ENCODE peak calls at places on chromosomes 5 and 9, in six cellular contexts. One of them, this sample, is unnamed.

GRCh38 chr5:73814234-73814846 is 188.3 kb downstream of the ARHGEF28 start:
- DNase-seq in astrocyte: no peak
- DNase-seq in GM06990: no peak
- DNase-seq in tibial nerve: no peak
- DNase-seq in CD4-positive, alpha-beta T cell: no peak
- DNase-seq in choroid plexus epithelial cell: no peak
- DNase-seq in this sample: no peak

GRCh38 chr5:150636391-150637244 is 3.8 kb upstream of the SYNPO start:
- DNase-seq in astrocyte: peak
- DNase-seq in GM06990: no peak
- DNase-seq in tibial nerve: no peak
- DNase-seq in CD4-positive, alpha-beta T cell: no peak
- DNase-seq in choroid plexus epithelial cell: peak
- DNase-seq in this sample: no peak

GRCh38 chr5:40497573-40497972 is 182.1 kb upstream of the PTGER4 start:
- DNase-seq in astrocyte: peak
- DNase-seq in GM06990: no peak
- DNase-seq in tibial nerve: no peak
- DNase-seq in CD4-positive, alpha-beta T cell: no peak
- DNase-seq in choroid plexus epithelial cell: peak
- DNase-seq in this sample: no peak

GRCh38 chr9:33946779-33947535 is 101.7 kb downstream of the UBAP2 start:
- DNase-seq in astrocyte: peak
- DNase-seq in GM06990: no peak
- DNase-seq in tibial nerve: no peak
- DNase-seq in CD4-positive, alpha-beta T cell: no peak
- DNase-seq in choroid plexus epithelial cell: peak
- DNase-seq in this sample: peak

GRCh38 chr9:135671591-135672041 is 8.5 kb downstream of the LCN9 start:
- DNase-seq in astrocyte: no peak
- DNase-seq in GM06990: no peak
- DNase-seq in tibial nerve: no peak
- DNase-seq in CD4-positive, alpha-beta T cell: no peak
- DNase-seq in choroid plexus epithelial cell: no peak
- DNase-seq in this sample: no peak

GRCh38 chr9:6759114-6759977 is 1.6 kb downstream of the KDM4C start:
- DNase-seq in astrocyte: peak
- DNase-seq in GM06990: no peak
- DNase-seq in tibial nerve: no peak
- DNase-seq in CD4-positive, alpha-beta T cell: peak
- DNase-seq in choroid plexus epithelial cell: peak
- DNase-seq in this sample: peak

GRCh38 chr9:76188905-76189304 is 205.3 kb downstream of the RFK start:
- DNase-seq in astrocyte: no peak
- DNase-seq in GM06990: no peak
- DNase-seq in tibial nerve: no peak
- DNase-seq in CD4-positive, alpha-beta T cell: no peak
- DNase-seq in choroid plexus epithelial cell: no peak
- DNase-seq in this sample: no peak

GRCh38 chr9:87343816-87344438 is 153.7 kb upstream of the DAPK1 start:
- DNase-seq in astrocyte: peak
- DNase-seq in GM06990: no peak
- DNase-seq in tibial nerve: no peak
- DNase-seq in CD4-positive, alpha-beta T cell: no peak
- DNase-seq in choroid plexus epithelial cell: peak
- DNase-seq in this sample: no peak

GRCh38 chr9:117664419-117664818 is 39.8 kb upstream of the TLR4 start:
- DNase-seq in astrocyte: no peak
- DNase-seq in GM06990: no peak
- DNase-seq in tibial nerve: no peak
- DNase-seq in CD4-positive, alpha-beta T cell: no peak
- DNase-seq in choroid plexus epithelial cell: no peak
- DNase-seq in this sample: no peak

GRCh38 chr5:129500101-129500500 is 40.0 kb downstream of the ADAMTS19 start:
- DNase-seq in astrocyte: no peak
- DNase-seq in GM06990: no peak
- DNase-seq in tibial nerve: no peak
- DNase-seq in CD4-positive, alpha-beta T cell: no peak
- DNase-seq in choroid plexus epithelial cell: no peak
- DNase-seq in this sample: no peak

GRCh38 chr9:23820731-23821399 is 5.2 kb downstream of the ELAVL2 start:
- DNase-seq in astrocyte: no peak
- DNase-seq in GM06990: no peak
- DNase-seq in tibial nerve: no peak
- DNase-seq in CD4-positive, alpha-beta T cell: no peak
- DNase-seq in choroid plexus epithelial cell: no peak
- DNase-seq in this sample: no peak

GRCh38 chr5:129904102-129904666 is at the start of gene CHSY3:
- DNase-seq in astrocyte: peak
- DNase-seq in GM06990: peak
- DNase-seq in tibial nerve: peak
- DNase-seq in CD4-positive, alpha-beta T cell: no peak
- DNase-seq in choroid plexus epithelial cell: peak
- DNase-seq in this sample: no peak

GRCh38 chr9:132662152-132662945 is 7.4 kb downstream of the DDX31 start:
- DNase-seq in astrocyte: no peak
- DNase-seq in GM06990: no peak
- DNase-seq in tibial nerve: no peak
- DNase-seq in CD4-positive, alpha-beta T cell: no peak
- DNase-seq in choroid plexus epithelial cell: no peak
- DNase-seq in this sample: no peak

GRCh38 chr9:123997665-123998277 is 13.8 kb upstream of the LHX2 start:
- DNase-seq in astrocyte: no peak
- DNase-seq in GM06990: peak
- DNase-seq in tibial nerve: peak
- DNase-seq in CD4-positive, alpha-beta T cell: no peak
- DNase-seq in choroid plexus epithelial cell: peak
- DNase-seq in this sample: no peak

GRCh38 chr9:23088932-23089364 is 642.3 kb downstream of the DMRTA1 start:
- DNase-seq in astrocyte: no peak
- DNase-seq in GM06990: no peak
- DNase-seq in tibial nerve: no peak
- DNase-seq in CD4-positive, alpha-beta T cell: no peak
- DNase-seq in choroid plexus epithelial cell: no peak
- DNase-seq in this sample: no peak

GRCh38 chr9:130667117-130667430 is 2.7 kb downstream of the PRDM12 start:
- DNase-seq in astrocyte: no peak
- DNase-seq in GM06990: no peak
- DNase-seq in tibial nerve: no peak
- DNase-seq in CD4-positive, alpha-beta T cell: no peak
- DNase-seq in choroid plexus epithelial cell: no peak
- DNase-seq in this sample: no peak

GRCh38 chr5:90747693-90748092 is 189.1 kb downstream of the ADGRV1 start:
- DNase-seq in astrocyte: no peak
- DNase-seq in GM06990: no peak
- DNase-seq in tibial nerve: no peak
- DNase-seq in CD4-positive, alpha-beta T cell: no peak
- DNase-seq in choroid plexus epithelial cell: no peak
- DNase-seq in this sample: no peak

GRCh38 chr9:136792321-136793062 is 1.3 kb downstream of the TMEM141 start:
- DNase-seq in astrocyte: no peak
- DNase-seq in GM06990: no peak
- DNase-seq in tibial nerve: no peak
- DNase-seq in CD4-positive, alpha-beta T cell: no peak
- DNase-seq in choroid plexus epithelial cell: no peak
- DNase-seq in this sample: no peak

GRCh38 chr9:86591472-86591871 is 237.3 kb upstream of the TUT7 start:
- DNase-seq in astrocyte: no peak
- DNase-seq in GM06990: no peak
- DNase-seq in tibial nerve: no peak
- DNase-seq in CD4-positive, alpha-beta T cell: no peak
- DNase-seq in choroid plexus epithelial cell: no peak
- DNase-seq in this sample: no peak

DNA sequence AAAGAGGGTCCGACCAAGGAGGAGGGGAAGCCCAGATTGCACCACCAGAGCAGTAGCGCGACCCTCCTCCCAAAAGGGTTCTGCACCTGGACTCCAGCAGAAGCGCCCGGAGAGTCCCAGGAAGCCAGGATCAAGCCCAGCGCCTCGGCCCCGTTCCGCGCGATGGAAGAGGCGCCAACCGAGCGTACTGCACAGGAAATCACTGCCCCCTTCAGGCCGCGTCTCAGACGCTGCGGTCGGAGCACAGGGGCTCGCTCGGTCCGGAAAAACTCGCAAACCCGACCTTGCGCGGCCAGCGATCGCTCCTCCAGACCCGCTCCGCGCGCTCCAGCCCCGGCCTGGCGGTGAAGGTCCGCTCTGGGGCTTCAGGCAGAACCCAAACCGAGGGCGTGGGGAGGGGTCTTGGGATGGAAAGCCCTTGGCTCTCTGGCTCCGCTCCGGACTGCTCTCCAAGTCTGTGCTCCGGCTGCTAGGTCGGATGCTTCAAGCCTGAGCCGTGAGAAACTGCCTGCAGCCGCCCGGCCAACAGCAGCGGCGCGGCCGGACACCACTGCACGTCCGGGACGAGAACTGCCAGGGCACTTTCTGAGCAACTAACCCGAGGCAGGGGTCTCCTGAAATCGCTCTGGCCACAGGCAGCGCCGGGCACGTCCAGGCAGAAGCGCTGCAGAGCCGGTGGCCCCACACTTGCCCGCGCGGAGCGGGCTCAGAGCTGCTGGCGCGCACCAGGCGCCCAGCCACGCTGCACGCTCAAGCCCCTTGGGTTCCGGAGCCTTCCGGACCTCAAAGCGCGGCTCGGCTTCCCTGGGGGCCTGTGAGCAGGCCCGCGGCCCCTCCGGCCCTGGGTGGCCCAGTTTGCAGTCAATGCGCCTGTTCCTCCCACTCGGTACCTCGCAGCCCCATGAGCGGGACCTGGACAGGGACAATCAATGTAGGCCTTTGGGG is 1.3 kb downstream of the GABBR2 start:
- DNase-seq in astrocyte: peak
- DNase-seq in GM06990: peak
- DNase-seq in tibial nerve: no peak
- DNase-seq in CD4-positive, alpha-beta T cell: no peak
- DNase-seq in choroid plexus epithelial cell: peak
- DNase-seq in this sample: peak
- TF ChIP-seq CTCF in astrocyte: peak
- TF ChIP-seq CTCF in GM06990: peak
- TF ChIP-seq CTCF in tibial nerve: no peak
- TF ChIP-seq CTCF in CD4-positive, alpha-beta T cell: no peak
- TF ChIP-seq CTCF in choroid plexus epithelial cell: peak
- TF ChIP-seq CTCF in this sample: peak

GRCh38 chr9:21473236-21473635 is 8.9 kb downstream of the IFNE start:
- DNase-seq in astrocyte: no peak
- DNase-seq in GM06990: no peak
- DNase-seq in tibial nerve: no peak
- DNase-seq in CD4-positive, alpha-beta T cell: no peak
- DNase-seq in choroid plexus epithelial cell: peak
- DNase-seq in this sample: no peak
- TF ChIP-seq CTCF in astrocyte: no peak
- TF ChIP-seq CTCF in GM06990: no peak
- TF ChIP-seq CTCF in tibial nerve: no peak
- TF ChIP-seq CTCF in CD4-positive, alpha-beta T cell: no peak
- TF ChIP-seq CTCF in choroid plexus epithelial cell: peak
- TF ChIP-seq CTCF in this sample: no peak

DNA sequence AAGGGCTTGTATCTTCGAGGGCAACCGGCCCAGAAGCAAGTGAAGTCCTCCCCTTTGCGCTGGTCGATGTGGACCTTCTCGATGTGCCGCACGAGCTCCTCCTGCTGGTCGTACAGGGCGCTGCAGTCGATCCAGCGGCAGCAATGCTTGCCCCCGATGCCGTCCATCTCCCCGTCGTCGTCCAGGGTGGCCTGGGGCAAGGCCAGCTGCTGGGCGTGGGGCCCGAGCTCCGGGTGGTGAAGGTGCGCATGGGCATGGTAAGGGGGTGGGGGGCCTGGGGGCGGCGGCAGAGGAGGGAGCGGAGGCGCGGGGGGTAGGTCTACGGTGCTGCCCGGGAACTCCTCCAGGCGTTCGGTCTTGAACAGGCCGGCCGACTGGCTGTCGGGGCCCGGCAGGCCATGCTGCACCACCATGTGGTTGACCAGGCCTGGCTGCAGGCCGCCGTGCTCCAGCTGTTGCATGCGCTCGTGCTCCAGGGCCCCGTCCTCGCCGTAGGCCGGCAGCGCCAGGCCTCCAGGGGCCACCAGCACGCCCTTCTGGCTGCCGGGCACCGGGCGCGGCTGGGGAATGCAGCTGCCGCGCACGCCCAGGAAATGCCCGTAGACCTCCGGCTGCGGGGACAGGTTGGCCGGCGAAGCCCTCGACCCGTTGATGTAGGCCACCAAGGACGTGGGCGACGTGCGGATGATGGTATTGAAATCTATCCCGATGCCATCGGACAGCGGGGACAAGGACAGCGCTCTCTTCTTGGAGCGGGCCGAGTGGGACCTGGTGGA is 181.8 kb downstream of the GLIS3 start:
- DNase-seq in astrocyte: no peak
- DNase-seq in GM06990: peak
- DNase-seq in tibial nerve: no peak
- DNase-seq in CD4-positive, alpha-beta T cell: peak
- DNase-seq in choroid plexus epithelial cell: no peak
- DNase-seq in this sample: no peak
- TF ChIP-seq CTCF in astrocyte: peak
- TF ChIP-seq CTCF in GM06990: peak
- TF ChIP-seq CTCF in tibial nerve: peak
- TF ChIP-seq CTCF in CD4-positive, alpha-beta T cell: peak
- TF ChIP-seq CTCF in choroid plexus epithelial cell: peak
- TF ChIP-seq CTCF in this sample: peak

GRCh38 chr5:175867587-175868347 is 3.6 kb upstream of the CPLX2 start:
- DNase-seq in astrocyte: no peak
- DNase-seq in GM06990: no peak
- DNase-seq in tibial nerve: no peak
- DNase-seq in CD4-positive, alpha-beta T cell: no peak
- DNase-seq in choroid plexus epithelial cell: peak
- DNase-seq in this sample: no peak
- TF ChIP-seq CTCF in astrocyte: no peak
- TF ChIP-seq CTCF in GM06990: no peak
- TF ChIP-seq CTCF in tibial nerve: no peak
- TF ChIP-seq CTCF in CD4-positive, alpha-beta T cell: no peak
- TF ChIP-seq CTCF in choroid plexus epithelial cell: no peak
- TF ChIP-seq CTCF in this sample: peak

GRCh38 chr9:18294229-18294628 is 179.7 kb upstream of the ADAMTSL1 start:
- DNase-seq in astrocyte: no peak
- DNase-seq in GM06990: no peak
- DNase-seq in tibial nerve: no peak
- DNase-seq in CD4-positive, alpha-beta T cell: no peak
- DNase-seq in choroid plexus epithelial cell: no peak
- DNase-seq in this sample: no peak

GRCh38 chr9:18296702-18297531 is 177.0 kb upstream of the ADAMTSL1 start:
- DNase-seq in astrocyte: peak
- DNase-seq in GM06990: no peak
- DNase-seq in tibial nerve: no peak
- DNase-seq in CD4-positive, alpha-beta T cell: no peak
- DNase-seq in choroid plexus epithelial cell: peak
- DNase-seq in this sample: no peak

GRCh38 chr9:18299449-18299848 is 174.5 kb upstream of the ADAMTSL1 start:
- DNase-seq in astrocyte: no peak
- DNase-seq in GM06990: no peak
- DNase-seq in tibial nerve: no peak
- DNase-seq in CD4-positive, alpha-beta T cell: no peak
- DNase-seq in choroid plexus epithelial cell: no peak
- DNase-seq in this sample: no peak

DNA sequence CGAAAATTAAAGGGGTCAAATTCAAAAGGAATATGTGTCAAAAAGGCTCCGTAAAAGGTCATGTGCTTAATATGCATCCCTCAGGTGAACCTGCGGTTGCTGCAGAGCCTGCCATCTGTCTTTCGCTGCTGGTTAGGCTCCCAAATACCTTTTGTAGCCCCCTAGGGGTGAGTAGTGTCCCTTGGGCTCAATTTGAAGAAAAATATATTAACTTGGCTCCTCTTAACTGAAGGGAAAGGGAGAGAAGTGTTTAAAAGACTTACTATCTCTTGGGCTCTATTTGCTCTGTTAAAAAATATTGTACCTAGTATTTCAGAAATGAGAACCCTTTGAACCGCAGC is 176.5 kb upstream of the ADAMTSL1 start:
- DNase-seq in astrocyte: peak
- DNase-seq in GM06990: no peak
- DNase-seq in tibial nerve: no peak
- DNase-seq in CD4-positive, alpha-beta T cell: no peak
- DNase-seq in choroid plexus epithelial cell: peak
- DNase-seq in this sample: peak
- TF ChIP-seq CTCF in astrocyte: peak
- TF ChIP-seq CTCF in GM06990: peak
- TF ChIP-seq CTCF in tibial nerve: no peak
- TF ChIP-seq CTCF in CD4-positive, alpha-beta T cell: no peak
- TF ChIP-seq CTCF in choroid plexus epithelial cell: peak
- TF ChIP-seq CTCF in this sample: peak